ENCODE peak calls at places on chromosomes 7 and 10, in ten cellular contexts. K is tibial artery; F is GM23248; A is cerebellar cortex; R is activated naive CD4-positive, alpha-beta T cell treated with Interleukin-2 at 50 U/mL for 16 hours; L is stimulated activated naive CD8-positive, alpha-beta T cell treated with anti-CD3 and anti-CD28 coated beads, Interleukin-15, amount 100 ng/mL, for 72 hours; C is NCI-H345; W is NCI-H146; E is BJ; J is upper lobe of left lung. D is an unnamed sample.

GRCh38 chr10:3531097-3531645 is 253.8 kb downstream of the KLF6 start:
- DNase-seq in W (no peak), K (no peak), A (no peak), L (no peak), R (no peak), C (no peak), J (no peak), E (no peak), F (no peak), D (no peak)

GRCh38 chr7:127976056-127976455 is 55.2 kb downstream of the LRRC4 start:
- DNase-seq in A (peak; percentile 61), W (no peak), C (peak; percentile 68), R (no peak), E (no peak), L (no peak), F (no peak), J (peak; percentile 36), K (no peak), D (no peak)

GRCh38 chr7:55135462-55135861 is 116.6 kb downstream of the EGFR start:
- DNase-seq in J (no peak), W (no peak), A (no peak), C (no peak), E (no peak), L (no peak), F (no peak), K (no peak), R (no peak), D (no peak)

GRCh38 chr10:102665904-102666509 is 21.7 kb downstream of the TRIM8 start:
- DNase-seq in C (no peak), L (no peak), K (no peak), A (no peak), W (no peak), R (no peak), E (no peak), J (no peak), F (no peak), D (no peak)

GRCh38 chr7:74657692-74658170 is at the start of gene GTF2I:
- DNase-seq in J (peak; percentile 34), F (no peak), E (no peak), W (no peak), L (peak; percentile 80), C (peak; percentile 62), K (peak; percentile 71), A (no peak), R (no peak), D (peak; percentile 65)

GRCh38 chr7:15889501-15889900 is 203.0 kb upstream of the MEOX2 start:
- DNase-seq in K (no peak), R (no peak), C (no peak), J (no peak), E (no peak), W (peak; percentile 27), A (no peak), F (peak; percentile 15), L (no peak), D (no peak)

GRCh38 chr7:33108591-33108930 is 643 bp downstream of the RP9 start:
- DNase-seq in L (peak; percentile 17), C (peak; percentile 52), A (no peak), R (peak; percentile 29), F (no peak), E (no peak), W (no peak), J (no peak), K (no peak), D (peak; percentile 22)

GRCh38 chr7:5528071-5528814 is 104.6 kb upstream of the TNRC18 start:
- DNase-seq in J (no peak), A (no peak), W (no peak), R (peak; percentile 43), K (peak; percentile 75), E (no peak), L (peak; percentile 44), C (no peak), F (peak; percentile 79), D (peak; percentile 67)

GRCh38 chr10:102727037-102727818 is 12.8 kb downstream of the SFXN2 start:
- DNase-seq in F (no peak), R (no peak), W (no peak), J (no peak), L (no peak), E (no peak), C (no peak), A (no peak), K (no peak), D (no peak)

GRCh38 chr7:134813668-134814067 is 34.2 kb downstream of the CALD1 start:
- DNase-seq in A (no peak), J (no peak), K (no peak), E (no peak), W (no peak), C (no peak), F (peak; percentile 60), L (no peak), R (no peak), D (no peak)

GRCh38 chr10:52950578-52950977 is 178.0 kb upstream of the MBL2 start:
- DNase-seq in E (no peak), R (no peak), W (no peak), F (no peak), C (no peak), J (no peak), A (no peak), K (no peak), L (no peak), D (no peak)

GRCh38 chr10:124559372-124560132 is 97.9 kb downstream of the LHPP start:
- DNase-seq in E (no peak), F (no peak), W (no peak), A (peak; percentile 54), C (no peak), R (no peak), J (no peak), K (peak; percentile 60), L (no peak), D (no peak)

GRCh38 chr10:14062528-14063260 is 268.0 kb downstream of the FRMD4A start:
- DNase-seq in K (no peak), W (no peak), R (no peak), L (no peak), J (peak; percentile 48), C (no peak), F (peak; percentile 52), A (no peak), E (no peak), D (no peak)

GRCh38 chr10:7098160-7098762 is 312.6 kb downstream of the SFMBT2 start:
- DNase-seq in L (no peak), C (no peak), F (no peak), W (no peak), R (no peak), A (no peak), E (no peak), K (no peak), J (no peak), D (no peak)

GRCh38 chr7:63008366-63008765 is 990.3 kb upstream of the ZNF722 start:
- DNase-seq in J (no peak), L (no peak), R (no peak), A (no peak), F (peak; percentile 10), C (no peak), K (no peak), W (no peak), E (no peak), D (no peak)

GRCh38 chr10:12549297-12549696 is 199.9 kb downstream of the CAMK1D start:
- DNase-seq in A (no peak), R (no peak), F (no peak), C (no peak), L (no peak), J (no peak), E (no peak), K (no peak), W (peak; percentile 50), D (no peak)

GRCh38 chr7:110637252-110637651 is 453.7 kb upstream of the LRRN3 start:
- DNase-seq in R (no peak), J (no peak), C (no peak), A (no peak), W (no peak), F (no peak), L (no peak), K (no peak), E (no peak), D (no peak)

GRCh38 chr10:122446668-122447410 is 7.6 kb upstream of the ARMS2 start:
- DNase-seq in E (no peak), A (no peak), W (peak; percentile 34), C (peak; percentile 35), R (no peak), L (no peak), F (peak; percentile 12), J (no peak), K (no peak), D (no peak)

GRCh38 chr7:15832996-15833395 is 146.5 kb upstream of the MEOX2 start:
- DNase-seq in W (no peak), J (no peak), C (peak; percentile 81), K (no peak), A (no peak), L (no peak), F (peak; percentile 10), R (no peak), E (no peak), D (no peak)

GRCh38 chr7:137755846-137756685 is 90.7 kb downstream of the DGKI start:
- DNase-seq in F (peak; percentile 71), C (peak; percentile 51), W (peak; percentile 90), E (no peak), L (no peak), R (no peak), A (no peak), J (no peak), K (no peak), D (no peak)

GRCh38 chr7:82413237-82413636 is 30.3 kb downstream of the CACNA2D1 start:
- DNase-seq in K (no peak), E (no peak), F (peak; percentile 21), J (no peak), L (no peak), C (peak; percentile 35), W (peak; percentile 12), A (no peak), R (no peak), D (no peak)

GRCh38 chr10:73898730-73899400 is 12.1 kb upstream of the PLAU start:
- DNase-seq in A (no peak), R (no peak), E (no peak), J (no peak), L (no peak), K (no peak), C (no peak), W (no peak), F (peak; percentile 32), D (no peak)

GRCh38 chr10:31125789-31126188 is 94.1 kb upstream of the ZNF438 start:
- DNase-seq in A (no peak), R (no peak), C (no peak), L (no peak), F (no peak), K (no peak), E (no peak), J (no peak), W (no peak), D (no peak)

GRCh38 chr10:63553031-63553430 is 31.8 kb downstream of the REEP3 start:
- DNase-seq in C (no peak), E (peak; percentile 57), K (no peak), W (no peak), L (no peak), F (peak; percentile 88), J (no peak), R (no peak), A (no peak), D (no peak)

GRCh38 chr7:5510426-5511045 is 86.9 kb upstream of the TNRC18 start:
- DNase-seq in R (no peak), F (no peak), J (no peak), C (no peak), A (no peak), E (no peak), L (no peak), W (no peak), K (no peak), D (no peak)

GRCh38 chr10:115432188-115432819 is 339.1 kb downstream of the ATRNL1 start:
- DNase-seq in J (no peak), C (no peak), L (no peak), E (no peak), K (no peak), F (peak; percentile 24), R (no peak), A (no peak), W (peak; percentile 1), D (no peak)

GRCh38 chr10:58757352-58758071 is 244.8 kb downstream of the BICC1 start:
- DNase-seq in C (no peak), F (peak; percentile 12), J (no peak), W (no peak), E (no peak), K (no peak), A (no peak), L (no peak), R (no peak), D (no peak)

GRCh38 chr7:159094030-159094740 is 50.5 kb downstream of the VIPR2 start:
- DNase-seq in R (no peak), J (no peak), K (peak; percentile 80), E (no peak), A (no peak), F (no peak), L (no peak), W (no peak), C (no peak), D (no peak)